ENCODE peak calls at places on chromosomes 5 and 9, in ten cellular contexts. E is HAP-1, O is lung microvascular endothelial cell, U is T1000, P is glutamatergic neuron, S is AG04450, W is HT1080, Q is T-helper 17 cell, F is germinal center, D is brain microvascular endothelial cell. X is an unnamed sample.

GRCh38 chr9:2291980-2292704 is 277.0 kb downstream of the SMARCA2 start:
- DNase-seq in E (no peak), O (no peak), U (no peak), P (no peak), S (no peak), W (peak), Q (no peak), F (no peak), D (no peak), X (no peak)

GRCh38 chr5:73390989-73391388 is 57.6 kb downstream of the FOXD1 start:
- DNase-seq in E (no peak), O (no peak), U (no peak), P (no peak), S (no peak), W (no peak), Q (no peak), F (no peak), D (no peak), X (no peak)

GRCh38 chr5:119009131-119009530 is 20.8 kb upstream of the DTWD2 start:
- DNase-seq in E (no peak), O (no peak), U (no peak), P (no peak), S (no peak), W (no peak), Q (no peak), F (no peak), D (no peak), X (peak)

GRCh38 chr9:73093016-73093739 is 58.5 kb upstream of the ANXA1 start:
- DNase-seq in E (no peak), O (no peak), U (no peak), P (no peak), S (no peak), W (no peak), Q (no peak), F (no peak), D (no peak), X (no peak)

GRCh38 chr5:178468196-178468685 is 122.0 kb downstream of the COL23A1 start:
- DNase-seq in E (no peak), O (no peak), U (no peak), P (no peak), S (no peak), W (no peak), Q (no peak), F (no peak), D (no peak), X (no peak)

GRCh38 chr9:114083693-114084092 is 5.6 kb upstream of the AMBP start:
- DNase-seq in E (no peak), O (no peak), U (no peak), P (no peak), S (no peak), W (no peak), Q (no peak), F (no peak), D (no peak), X (peak)

GRCh38 chr5:133370281-133370890 is 242.0 kb downstream of the FSTL4 start:
- DNase-seq in E (no peak), O (no peak), U (no peak), P (no peak), S (no peak), W (peak), Q (no peak), F (no peak), D (no peak), X (no peak)

GRCh38 chr9:108562176-108562575 is 293.6 kb downstream of the ACTL7B start:
- DNase-seq in E (no peak), O (no peak), U (no peak), P (no peak), S (no peak), W (peak), Q (no peak), F (no peak), D (no peak), X (no peak)

GRCh38 chr9:5976668-5977397 is 38.6 kb downstream of the RANBP6 start:
- DNase-seq in E (no peak), O (peak), U (no peak), P (no peak), S (no peak), W (no peak), Q (no peak), F (no peak), D (no peak), X (no peak)

GRCh38 chr5:113274836-113275414 is 159.9 kb downstream of the TSSK1B start:
- DNase-seq in E (peak), O (peak), U (no peak), P (no peak), S (no peak), W (no peak), Q (no peak), F (no peak), D (no peak), X (peak)

GRCh38 chr5:10351199-10351881 is 2.2 kb upstream of the MARCHF6 start:
- DNase-seq in E (no peak), O (peak), U (no peak), P (no peak), S (peak), W (peak), Q (no peak), F (no peak), D (peak), X (no peak)

GRCh38 chr5:141338538-141339306 is at the start of gene PCDHGA2:
- DNase-seq in E (peak), O (peak), U (no peak), P (no peak), S (no peak), W (peak), Q (no peak), F (peak), D (peak), X (no peak)

GRCh38 chr9:134716067-134716466 is 74.5 kb downstream of the COL5A1 start:
- DNase-seq in E (no peak), O (no peak), U (no peak), P (no peak), S (no peak), W (no peak), Q (no peak), F (no peak), D (no peak), X (no peak)

GRCh38 chr9:113574381-113575262 is 111.1 kb downstream of the RGS3 start:
- DNase-seq in E (no peak), O (no peak), U (no peak), P (no peak), S (no peak), W (no peak), Q (no peak), F (no peak), D (no peak), X (peak)

GRCh38 chr9:72271617-72272478 is 93.2 kb downstream of the ZFAND5 start:
- DNase-seq in E (peak), O (peak), U (no peak), P (peak), S (peak), W (peak), Q (no peak), F (peak), D (peak), X (peak)

GRCh38 chr9:124033967-124034366 is 22.4 kb downstream of the LHX2 start:
- DNase-seq in E (no peak), O (no peak), U (no peak), P (no peak), S (no peak), W (no peak), Q (no peak), F (no peak), D (no peak), X (peak)